ENCODE peak calls at places on chromosomes 6 and 20, in four cellular contexts. U is cardiac fibroblast, R is B cell, Q is Calu3. M is an unnamed sample.

GRCh38 chr6:168388641-168389633 is 52.0 kb upstream of the SMOC2 start:
- DNase-seq in Q (peak), U (no peak), R (no peak), M (no peak)

GRCh38 chr6:111972714-111973678 is 80.9 kb upstream of the CCN6 start:
- DNase-seq in U (peak), Q (no peak), R (no peak), M (peak)

GRCh38 chr6:15619330-15619729 is 43.5 kb downstream of the DTNBP1 start:
- DNase-seq in R (no peak), Q (no peak), U (no peak), M (no peak)

GRCh38 chr20:52201395-52201794 is 9.8 kb upstream of the ZFP64 start:
- DNase-seq in R (no peak), U (no peak), Q (no peak), M (no peak)

GRCh38 chr6:70666726-70667125 is 957 bp upstream of the SMAP1 start:
- DNase-seq in Q (no peak), R (no peak), U (no peak), M (no peak)

GRCh38 chr6:133854167-133854632 is 34.7 kb upstream of the TCF21 start:
- DNase-seq in U (no peak), Q (no peak), R (no peak), M (no peak)

GRCh38 chr20:58697867-58698703 is 5.5 kb downstream of the NPEPL1 start:
- DNase-seq in U (no peak), R (no peak), Q (no peak), M (no peak)

GRCh38 chr20:33373735-33374605 is 27.3 kb downstream of the CDK5RAP1 start:
- DNase-seq in R (no peak), Q (peak), U (no peak), M (no peak)

GRCh38 chr6:85506441-85507093 is 56.7 kb downstream of the NT5E start:
- DNase-seq in R (no peak), Q (no peak), U (no peak), M (peak)

GRCh38 chr6:155224618-155225017 is 39.2 kb upstream of the CLDN20 start:
- DNase-seq in Q (no peak), U (peak), R (no peak), M (no peak)

GRCh38 chr20:54272901-54273488 is 65.1 kb downstream of the PFDN4 start:
- DNase-seq in U (peak), R (no peak), Q (no peak), M (no peak)

GRCh38 chr6:46606318-46606717 is 46.3 kb downstream of the CYP39A1 start:
- DNase-seq in R (no peak), U (no peak), Q (no peak), M (no peak)

GRCh38 chr6:70686548-70687133 is 19.0 kb downstream of the SMAP1 start:
- DNase-seq in R (no peak), Q (no peak), U (peak), M (no peak)

GRCh38 chr20:23870461-23870860 is 9.1 kb downstream of the CST5 start:
- DNase-seq in R (no peak), U (no peak), Q (no peak), M (no peak)

GRCh38 chr20:14232650-14233049 is 104.8 kb downstream of the FLRT3 start:
- DNase-seq in U (no peak), Q (no peak), R (no peak), M (no peak)

GRCh38 chr6:39836621-39837020 is 44.4 kb downstream of the DAAM2 start:
- DNase-seq in R (no peak), U (no peak), Q (no peak), M (no peak)

GRCh38 chr6:4459032-4459431 is 317.2 kb upstream of the CDYL start:
- DNase-seq in Q (peak), U (peak), R (no peak), M (no peak)

GRCh38 chr6:154257074-154257473 is 99.5 kb downstream of the IPCEF1 start:
- DNase-seq in U (no peak), Q (no peak), R (no peak), M (no peak)

GRCh38 chr6:105105094-105105493 is 74.7 kb downstream of the POPDC3 start:
- DNase-seq in R (no peak), Q (no peak), U (no peak), M (no peak)

GRCh38 chr20:25991756-25992130 is 295.1 kb upstream of the ZNF337 start:
- DNase-seq in R (no peak), Q (no peak), U (no peak), M (no peak)

GRCh38 chr6:51394061-51394460 is 575.4 kb downstream of the TFAP2B start:
- DNase-seq in Q (no peak), R (no peak), U (no peak), M (no peak)

GRCh38 chr6:102619585-102619984 is 1226.1 kb downstream of the GRIK2 start:
- DNase-seq in U (peak), Q (no peak), R (no peak), M (no peak)

GRCh38 chr6:160110724-160111123 is 10.9 kb upstream of the SLC22A1 start:
- DNase-seq in Q (no peak), R (no peak), U (no peak), M (no peak)

GRCh38 chr6:159929819-159930218 is 39.0 kb downstream of the MAS1 start:
- DNase-seq in R (no peak), U (no peak), Q (peak), M (peak)

GRCh38 chr20:48679603-48680002 is 148.2 kb downstream of the PREX1 start:
- DNase-seq in U (no peak), Q (peak), R (no peak), M (no peak)

GRCh38 chr6:13395272-13396237 is 67.2 kb upstream of the TBC1D7 start:
- DNase-seq in U (peak), Q (peak), R (peak), M (no peak)

GRCh38 chr20:22403860-22404608 is 180.3 kb downstream of the FOXA2 start:
- DNase-seq in R (no peak), U (peak), Q (no peak), M (no peak)

DNA sequence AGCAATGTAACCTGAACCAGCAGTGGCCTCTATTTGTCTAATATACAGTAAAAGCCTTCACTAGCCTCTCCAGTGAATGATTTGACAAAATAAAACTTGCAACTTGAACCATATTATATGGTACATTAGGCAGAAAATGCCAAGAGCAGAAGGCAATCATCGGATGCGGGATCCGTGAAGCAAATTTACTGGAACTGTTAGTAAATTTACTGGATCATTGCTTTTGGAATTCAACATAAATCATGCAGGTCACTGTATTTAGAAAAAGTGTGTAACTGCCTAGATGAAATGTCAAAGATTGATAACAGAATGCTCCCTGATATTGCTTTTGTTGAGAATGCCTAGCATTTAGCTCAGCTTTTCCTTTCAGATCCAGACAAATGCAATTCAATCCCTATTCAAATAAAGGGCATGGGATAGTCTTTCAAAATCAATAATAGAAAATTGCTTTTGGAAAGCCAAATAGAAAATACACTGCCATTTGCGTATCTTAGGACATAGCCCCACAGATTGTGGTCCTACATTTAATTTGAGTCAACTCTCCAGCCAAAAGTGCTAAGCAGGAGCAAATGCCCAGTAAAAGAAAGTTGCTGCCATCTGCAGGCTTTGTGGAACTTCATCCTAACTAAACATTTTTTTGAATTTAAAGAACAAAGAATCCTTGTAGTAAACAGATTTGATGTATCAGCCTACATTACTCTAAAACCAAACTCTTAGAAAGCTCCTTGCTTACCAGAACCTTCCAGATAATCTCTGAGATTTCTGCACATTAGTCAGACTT is 109.5 kb upstream of the HSF2 start:
- DNase-seq in R (no peak), Q (peak), U (peak), M (no peak)
- TF ChIP-seq CTCF in R (no peak), Q (no peak), U (no peak), M (no peak)

GRCh38 chr20:35329435-35330139 is 37.4 kb upstream of the FAM83C start:
- DNase-seq in R (no peak), U (no peak), Q (peak), M (peak)
- TF ChIP-seq CTCF in R (no peak), U (peak), Q (peak), M (peak)

GRCh38 chr20:61734733-61735502 is 330.8 kb downstream of the TAF4 start:
- DNase-seq in R (no peak), U (no peak), Q (no peak), M (no peak)

GRCh38 chr20:61736001-61736635 is 329.6 kb downstream of the TAF4 start:
- DNase-seq in Q (no peak), R (no peak), U (no peak), M (no peak)

GRCh38 chr20:61733891-61734732 is 331.6 kb downstream of the TAF4 start:
- DNase-seq in R (no peak), Q (no peak), U (no peak), M (no peak)

GRCh38 chr20:61736751-61737310 is 328.9 kb downstream of the TAF4 start:
- DNase-seq in Q (no peak), U (no peak), R (no peak), M (no peak)

GRCh38 chr20:61735503-61735785 is 330.2 kb downstream of the TAF4 start:
- DNase-seq in U (no peak), R (no peak), Q (no peak), M (no peak)
- TF ChIP-seq CTCF in U (no peak), R (no peak), Q (no peak), M (no peak)

GRCh38 chr20:44309763-44310663 is 989 bp downstream of the FITM2 start:
- DNase-seq in U (peak), Q (no peak), R (no peak), M (no peak)

GRCh38 chr20:44314870-44315269 is 3.9 kb upstream of the FITM2 start:
- DNase-seq in R (no peak), U (no peak), Q (no peak), M (no peak)

GRCh38 chr20:44306927-44307326 is 4.1 kb downstream of the FITM2 start:
- DNase-seq in Q (no peak), U (no peak), R (no peak), M (no peak)

GRCh38 chr20:44310664-44311639 is at the start of gene FITM2:
- DNase-seq in U (peak), R (peak), Q (peak), M (peak)
- TF ChIP-seq CTCF in U (peak), R (peak), Q (peak), M (peak)

DNA sequence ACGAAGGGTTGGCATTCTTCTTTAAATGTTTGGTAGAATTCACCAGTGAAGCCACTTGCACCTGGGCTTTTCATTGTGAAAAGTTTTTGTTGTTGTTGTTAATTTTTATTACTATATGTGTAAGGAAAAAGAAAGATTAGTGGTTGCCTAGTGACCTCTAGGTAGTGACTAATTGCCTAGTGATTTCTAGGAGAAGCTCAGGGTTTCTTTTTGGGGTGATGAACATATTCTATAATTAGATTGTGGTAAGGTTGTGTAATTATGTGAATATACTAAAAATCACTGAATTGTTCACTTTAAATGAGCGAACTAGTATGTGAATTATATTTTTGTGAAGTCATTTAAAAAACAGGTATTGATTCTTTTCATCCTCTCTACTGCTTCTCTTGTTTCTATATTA is 123.8 kb upstream of the TMEM170B start:
- DNase-seq in Q (no peak), R (no peak), U (no peak), M (no peak)
- TF ChIP-seq CTCF in Q (no peak), R (no peak), U (no peak), M (no peak)

DNA sequence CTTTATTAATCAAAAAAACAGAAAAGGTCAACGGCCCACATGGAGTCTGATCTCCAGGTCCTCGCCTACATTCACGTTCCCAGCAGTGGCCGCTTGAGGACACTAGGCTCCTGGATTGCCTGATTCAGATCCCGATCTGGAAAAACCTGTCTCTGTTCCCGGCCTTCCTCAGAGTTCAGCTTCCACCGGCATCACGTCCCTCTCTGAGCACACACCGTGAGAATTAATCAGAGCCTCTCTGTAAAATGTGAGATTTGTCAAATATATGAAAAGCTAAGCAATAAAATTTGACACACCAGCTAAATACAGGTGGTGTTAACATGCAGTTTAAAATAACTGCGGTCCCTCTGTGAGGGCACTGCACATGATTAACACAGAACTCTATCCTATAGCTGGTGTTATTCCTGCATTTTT is 122.8 kb upstream of the COL21A1 start:
- DNase-seq in R (no peak), Q (peak), U (peak), M (no peak)
- TF ChIP-seq CTCF in R (no peak), Q (peak), U (peak), M (no peak)

DNA sequence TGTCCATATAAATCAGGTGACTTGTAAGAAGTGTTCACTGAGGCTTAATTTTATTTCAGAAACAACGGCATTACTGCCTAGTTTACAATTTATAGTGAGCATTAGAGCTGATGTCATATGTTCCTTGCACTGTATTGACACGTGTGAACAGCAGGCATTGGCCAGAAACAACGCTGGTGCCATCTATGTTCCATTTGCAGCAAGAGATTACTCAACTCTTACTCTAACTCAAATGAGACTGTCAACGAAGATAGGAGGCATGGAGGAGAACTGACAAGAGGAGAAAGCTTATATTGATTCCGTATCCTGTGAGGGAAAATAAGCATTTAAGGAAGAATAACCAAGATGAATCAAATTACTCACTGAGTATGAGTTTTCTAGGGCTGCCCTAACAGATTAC is 48.4 kb downstream of the MTFR2 start:
- DNase-seq in Q (no peak), U (no peak), R (no peak), M (no peak)
- TF ChIP-seq CTCF in Q (no peak), U (no peak), R (no peak), M (no peak)

M was measured in activated CD8-positive, alpha-beta T cell treated with anti-CD3 and anti-CD28 coated beads for 36 hours.